ENCODE peak calls at places on chromosomes 11 and 22, in six cellular contexts. O, Q, P, H, L and Z are unnamed samples. For H3K27me3, the result is how much of the 10 kb centered on the place peaks cover.

GRCh38 chr11:66073669-66074068 is 3.6 kb downstream of the PACS1 start:
- DNase-seq in H (no peak), O (no peak), L (no peak), Q (no peak), P (no peak), Z (no peak)

GRCh38 chr11:29173660-29174062 is 843.2 kb downstream of the KCNA4 start:
- DNase-seq in P (peak), L (no peak), Q (peak), O (no peak), H (peak), Z (peak)

GRCh38 chr22:27596133-27596905 is 205.2 kb downstream of the MN1 start:
- DNase-seq in P (no peak), L (no peak), Q (no peak), O (no peak), H (no peak), Z (no peak)

GRCh38 chr22:48481748-48482147 is 1345.9 kb downstream of the BRD1 start:
- DNase-seq in O (no peak), L (no peak), P (no peak), Q (no peak), H (no peak), Z (no peak)

GRCh38 chr11:2580061-2580421 is 119.8 kb downstream of the KCNQ1OT1 start:
- DNase-seq in P (no peak), H (no peak), O (peak), L (peak), Q (no peak), Z (no peak)

GRCh38 chr11:35735903-35736302 is 73.3 kb downstream of the TRIM44 start:
- DNase-seq in Q (no peak), H (no peak), O (peak), P (peak), L (no peak), Z (no peak)

GRCh38 chr11:133710241-133710640 is 135.1 kb downstream of the SPATA19 start:
- DNase-seq in H (no peak), P (no peak), L (no peak), Q (no peak), O (no peak), Z (no peak)

GRCh38 chr11:78390809-78391208 is 26.8 kb downstream of the GAB2 start:
- DNase-seq in L (no peak), Q (no peak), H (no peak), O (no peak), P (no peak), Z (no peak)

GRCh38 chr22:33894515-33894914 is 25.8 kb downstream of the LARGE1 start:
- DNase-seq in P (no peak), H (no peak), L (no peak), O (no peak), Q (no peak), Z (no peak)

GRCh38 chr22:21650823-21651520 is 8.9 kb downstream of the SDF2L1 start:
- DNase-seq in Q (no peak), O (no peak), P (no peak), H (no peak), L (no peak), Z (no peak)

GRCh38 chr22:27952779-27953178 is 33.7 kb upstream of the PITPNB start:
- DNase-seq in Q (no peak), P (peak), H (no peak), L (no peak), O (no peak), Z (peak)

GRCh38 chr22:18113680-18114394 is 3.2 kb downstream of the TUBA8 start:
- DNase-seq in Q (no peak), L (no peak), O (no peak), H (no peak), P (no peak), Z (no peak)

GRCh38 chr11:129375731-129376657 is at the start of gene BARX2:
- DNase-seq in P (peak), O (peak), L (no peak), H (peak), Q (peak), Z (peak)

GRCh38 chr11:129373489-129373953 is 2.1 kb upstream of the BARX2 start:
- DNase-seq in P (peak), L (no peak), H (no peak), Q (no peak), O (no peak), Z (peak)

GRCh38 chr11:129372609-129373488 is 2.8 kb upstream of the BARX2 start:
- DNase-seq in H (no peak), Q (no peak), L (no peak), O (no peak), P (no peak), Z (no peak)

GRCh38 chr11:129374993-129375721 is 491 bp upstream of the BARX2 start:
- DNase-seq in O (peak), Q (peak), L (no peak), P (no peak), H (no peak), Z (no peak)

DNA sequence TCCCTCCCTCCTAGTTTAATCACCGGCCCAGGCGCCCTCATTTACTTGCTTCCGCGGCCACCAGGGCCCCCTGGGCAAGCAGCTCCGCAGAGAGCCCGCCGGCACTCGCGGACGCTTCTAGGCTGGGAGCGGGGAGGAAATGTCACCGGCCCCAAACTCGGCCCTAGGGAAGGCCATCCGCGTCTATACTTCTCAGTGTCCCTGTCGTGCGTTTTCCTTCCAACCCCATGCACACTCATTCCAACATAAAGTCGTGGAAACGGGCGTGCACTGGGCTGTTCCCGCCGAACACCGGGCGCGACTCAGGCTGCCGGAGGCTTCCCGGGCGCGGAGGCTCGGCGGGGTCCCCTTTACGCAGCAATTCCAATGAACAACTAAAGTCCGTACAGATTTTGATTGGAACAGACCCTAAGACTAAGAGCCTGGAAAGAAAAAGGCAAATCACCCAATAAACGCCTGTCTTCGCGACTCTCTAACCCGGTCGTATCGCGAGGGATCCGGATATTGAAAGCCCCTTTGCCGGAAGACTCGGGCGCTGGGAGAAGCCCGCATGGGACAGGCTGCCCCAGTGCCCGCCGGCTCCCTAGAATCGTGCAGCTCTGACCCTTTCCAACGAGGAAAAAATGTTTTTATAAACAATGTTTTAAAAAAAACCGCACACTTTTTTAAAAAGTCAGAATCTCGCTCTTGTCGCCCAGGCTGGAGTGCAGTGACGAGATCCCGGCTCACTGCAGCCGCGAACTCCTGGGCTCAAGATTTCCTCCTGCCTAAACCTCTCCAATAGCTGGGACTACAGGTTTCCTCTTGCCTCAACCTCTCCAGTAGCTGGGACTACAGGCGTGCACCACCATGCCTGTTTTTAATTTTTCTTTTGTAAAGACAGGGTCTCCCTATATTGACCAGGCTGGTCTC is 1.3 kb upstream of the BARX2 start:
- DNase-seq in L (no peak), Q (no peak), P (no peak), H (no peak), O (no peak), Z (no peak)
- H3K27me3 ChIP-seq in L (half or more), Q (half or more), P (half or more), H (half or more), O (under half), Z (half or more)

DNA sequence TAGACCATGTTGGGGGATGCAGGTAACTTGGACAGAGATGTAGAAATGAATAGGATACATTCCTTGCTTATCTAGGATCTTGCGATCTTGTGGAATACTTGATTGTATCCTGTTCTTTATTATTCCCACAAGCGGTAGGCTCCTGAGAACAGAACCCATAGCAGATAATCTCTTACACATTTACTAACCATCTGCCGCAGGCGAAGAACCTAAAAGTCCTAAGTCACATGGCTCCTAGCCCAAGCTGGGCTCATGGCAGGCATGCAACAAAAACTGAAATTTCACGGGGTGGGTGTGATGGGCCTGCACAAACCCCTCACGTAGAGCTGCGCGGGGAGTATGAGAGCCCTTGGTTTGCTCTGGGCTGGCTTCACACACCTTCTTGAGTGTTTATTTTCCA is 177.4 kb upstream of the NECTIN1 start:
- DNase-seq in O (no peak), P (no peak), L (no peak), H (no peak), Q (no peak), Z (no peak)
- H3K4me3 ChIP-seq in O (no peak), P (no peak), L (no peak), H (no peak), Q (no peak), Z (no peak)

DNA sequence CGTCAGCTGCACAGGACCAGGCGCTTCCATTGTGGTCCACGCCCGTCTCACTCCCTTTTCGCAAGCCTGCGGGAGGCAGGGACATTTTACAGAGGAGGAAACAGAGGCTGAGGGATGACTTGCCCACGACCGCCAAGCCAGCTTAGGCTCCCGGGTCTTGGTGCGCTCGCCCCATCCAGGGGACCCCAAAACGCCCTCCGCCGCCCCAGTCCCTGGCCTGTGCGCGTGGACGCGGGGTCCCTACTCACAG is 300 bp downstream of the WNT11 start:
- DNase-seq in Q (no peak), L (no peak), P (no peak), O (no peak), H (no peak), Z (peak)
- H3K27me3 ChIP-seq in Q (under half), L (under half), P (under half), O (under half), H (half or more), Z (under half)

DNA sequence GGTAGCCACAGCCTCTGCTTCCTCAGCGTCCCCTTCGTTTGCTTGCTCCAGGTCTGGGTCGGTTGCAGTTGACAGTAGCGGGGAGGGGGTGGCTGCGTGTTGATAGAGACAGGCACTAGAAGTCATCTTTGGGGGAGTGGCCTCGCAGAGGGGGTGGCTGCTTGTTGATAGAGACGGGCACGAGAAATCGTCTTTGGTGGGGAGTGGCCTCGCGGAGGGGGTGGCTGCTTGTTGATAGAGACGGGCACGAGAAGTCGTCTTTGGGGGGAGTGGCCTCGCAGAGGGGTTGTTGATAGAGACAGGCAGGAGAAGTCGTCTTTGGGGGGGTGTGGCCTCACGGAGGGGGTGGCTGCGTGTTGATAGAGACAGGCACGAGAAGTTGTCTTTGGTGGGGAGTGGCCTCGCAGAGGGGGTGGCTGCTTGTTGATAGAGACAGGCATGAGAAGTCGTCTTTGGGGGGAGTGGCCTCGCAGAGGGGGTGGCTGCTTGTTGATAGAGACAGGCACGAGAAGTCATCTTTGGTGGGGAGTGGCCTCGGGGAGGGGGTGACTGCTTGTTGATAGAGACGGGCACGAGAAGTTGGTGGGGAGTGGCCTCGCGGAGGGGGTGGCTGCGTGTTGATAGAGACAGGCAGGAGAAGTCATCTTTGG is 328.3 kb downstream of the TBC1D22A start:
- DNase-seq in P (peak), H (peak), Q (peak), L (no peak), O (no peak), Z (peak)
- H3K4me3 ChIP-seq in P (peak), H (peak), Q (peak), L (no peak), O (no peak), Z (peak)

GRCh38 chr11:1565173-1565903 is 6.7 kb downstream of the DUSP8 start:
- DNase-seq in H (no peak), O (peak), Q (no peak), P (no peak), L (no peak), Z (no peak)
- H3K27me3 ChIP-seq in H (under half), O (under half), Q (under half), P (half or more), L (under half), Z (under half)

GRCh38 chr11:67438121-67438902 is 830 bp upstream of the PTPRCAP start:
- DNase-seq in L (no peak), P (no peak), H (no peak), Q (no peak), O (no peak), Z (no peak)
- H3K4me3 ChIP-seq in L (peak), P (no peak), H (no peak), Q (no peak), O (no peak), Z (no peak)

DNA sequence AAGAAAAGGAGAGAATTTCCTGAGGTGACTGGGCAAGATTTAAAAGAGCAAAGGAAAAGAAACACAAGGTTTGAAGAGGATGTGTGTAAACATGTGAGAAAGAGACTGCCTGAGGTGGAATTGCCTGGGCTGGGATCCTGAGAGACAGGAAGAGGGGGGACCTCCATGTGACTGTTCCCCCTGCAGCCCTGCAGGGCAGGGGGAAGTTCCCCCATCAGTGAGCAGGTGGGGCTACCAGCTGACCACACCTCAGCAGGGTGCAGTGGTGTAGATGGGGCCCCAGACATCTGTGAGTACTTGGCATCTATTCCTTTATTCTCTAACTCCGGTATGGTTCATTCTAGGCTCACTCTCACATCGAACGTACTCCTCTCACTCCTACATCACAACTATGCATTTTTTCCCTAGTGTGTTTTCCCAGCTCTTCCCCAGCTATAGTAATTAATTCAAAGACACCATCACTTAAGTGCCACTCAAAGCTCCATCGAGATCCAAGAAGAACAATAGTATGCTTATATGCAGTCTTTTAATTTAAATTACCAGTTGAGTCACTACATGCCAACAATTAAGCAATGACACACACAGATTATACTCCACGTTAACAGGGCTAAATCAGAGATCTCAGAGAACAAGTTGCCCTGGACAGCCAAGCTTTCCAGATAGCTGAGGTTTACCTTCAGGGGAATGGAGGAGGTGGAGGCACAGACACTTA is 42.7 kb downstream of the LGR4 start:
- DNase-seq in Q (peak), P (no peak), L (no peak), H (peak), O (no peak), Z (peak)
- H3K27me3 ChIP-seq in Q (under half), P (under half), L (under half), H (under half), O (under half), Z (under half)

GRCh38 chr22:40534379-40535188 is 101.9 kb downstream of the MRTFA start:
- DNase-seq in H (peak), L (no peak), P (peak), Q (peak), O (no peak), Z (peak)
- H3K4me3 ChIP-seq in H (no peak), L (no peak), P (no peak), Q (no peak), O (no peak), Z (peak)

DNA sequence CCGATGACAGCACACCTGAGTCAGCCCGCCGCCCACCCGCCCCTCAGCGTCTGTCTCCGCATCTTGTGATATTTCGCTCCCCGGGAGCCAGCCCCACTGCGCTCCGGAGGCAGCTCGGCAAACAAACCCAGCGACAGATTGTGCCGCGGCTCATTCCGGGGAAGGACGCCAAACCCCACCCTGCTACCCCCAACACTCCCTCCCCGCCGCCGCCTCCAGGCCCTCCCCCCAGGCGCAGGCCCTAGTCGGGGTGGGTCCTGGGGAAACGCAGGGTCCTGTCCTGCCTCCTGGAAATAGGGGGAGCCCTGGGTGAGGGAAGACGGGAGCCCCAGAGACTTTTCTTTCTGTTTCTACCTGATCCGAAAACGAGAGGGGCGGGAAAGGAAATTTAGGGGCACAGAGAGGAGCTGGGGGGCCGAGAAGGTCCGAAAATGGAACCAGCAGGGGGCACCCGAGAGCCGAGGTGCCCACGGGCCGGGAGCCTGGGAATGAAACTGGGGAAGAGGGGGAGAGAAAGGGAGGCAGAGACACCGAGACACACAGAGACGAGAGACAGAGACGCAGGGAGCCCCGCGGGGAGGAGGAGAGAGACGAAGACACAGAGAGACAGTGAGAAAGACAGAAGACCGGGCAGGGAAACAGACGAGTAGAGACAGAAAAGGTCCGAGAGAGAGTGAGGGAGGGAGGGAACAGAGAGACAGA is 1.8 kb upstream of the RTN4RL2 start:
- DNase-seq in Q (no peak), P (peak), H (peak), O (peak), L (peak), Z (peak)
- H3K27me3 ChIP-seq in Q (under half), P (half or more), H (half or more), O (under half), L (under half), Z (under half)

GRCh38 chr11:128450882-128451647 is 136.3 kb downstream of the ETS1 start:
- DNase-seq in H (no peak), L (no peak), P (no peak), O (no peak), Q (no peak), Z (no peak)
- H3K4me3 ChIP-seq in H (no peak), L (no peak), P (no peak), O (no peak), Q (no peak), Z (peak)